ENCODE peak calls at places on chromosomes 4 and X, in six cellular contexts. One of them, this sample, is unnamed.

GRCh38 chrX:7201481-7201880 is 53.5 kb upstream of the PUDP start:
- DNase-seq in kidney tubule cell: no peak
- DNase-seq in effector CD4-positive, alpha-beta T cell: no peak
- DNase-seq in activated CD8-positive, alpha-beta memory T cell treated with anti-CD3 and anti-CD28 coated beads for 1 hour: no peak
- DNase-seq in stimulated activated naive CD4-positive, alpha-beta T cell treated with Interleukin-2 at 50 U/mL for 16 hours: no peak
- DNase-seq in HAP-1: no peak
- DNase-seq in this sample: no peak

GRCh38 chr4:114132830-114133229 is 153.4 kb upstream of the ARSJ start:
- DNase-seq in stimulated activated naive CD4-positive, alpha-beta T cell treated with Interleukin-2 at 50 U/mL for 16 hours: no peak
- DNase-seq in activated CD8-positive, alpha-beta memory T cell treated with anti-CD3 and anti-CD28 coated beads for 1 hour: no peak
- DNase-seq in effector CD4-positive, alpha-beta T cell: no peak
- DNase-seq in HAP-1: no peak
- DNase-seq in kidney tubule cell: peak; percentile 5
- DNase-seq in this sample: no peak

GRCh38 chr4:169225812-169226211 is 44.9 kb downstream of the SH3RF1 start:
- DNase-seq in effector CD4-positive, alpha-beta T cell: no peak
- DNase-seq in kidney tubule cell: peak; percentile 67
- DNase-seq in stimulated activated naive CD4-positive, alpha-beta T cell treated with Interleukin-2 at 50 U/mL for 16 hours: no peak
- DNase-seq in HAP-1: no peak
- DNase-seq in activated CD8-positive, alpha-beta memory T cell treated with anti-CD3 and anti-CD28 coated beads for 1 hour: no peak
- DNase-seq in this sample: no peak

GRCh38 chr4:147830987-147831386 is 99.1 kb downstream of the ARHGAP10 start:
- DNase-seq in kidney tubule cell: peak; percentile 81
- DNase-seq in activated CD8-positive, alpha-beta memory T cell treated with anti-CD3 and anti-CD28 coated beads for 1 hour: no peak
- DNase-seq in HAP-1: no peak
- DNase-seq in effector CD4-positive, alpha-beta T cell: no peak
- DNase-seq in stimulated activated naive CD4-positive, alpha-beta T cell treated with Interleukin-2 at 50 U/mL for 16 hours: no peak
- DNase-seq in this sample: no peak

GRCh38 chrX:56564182-56564885 is 907 bp downstream of the UBQLN2 start:
- DNase-seq in stimulated activated naive CD4-positive, alpha-beta T cell treated with Interleukin-2 at 50 U/mL for 16 hours: peak; percentile 23
- DNase-seq in kidney tubule cell: peak; percentile 85
- DNase-seq in activated CD8-positive, alpha-beta memory T cell treated with anti-CD3 and anti-CD28 coated beads for 1 hour: no peak
- DNase-seq in effector CD4-positive, alpha-beta T cell: no peak
- DNase-seq in HAP-1: peak; percentile 25
- DNase-seq in this sample: no peak

GRCh38 chr4:7196731-7197130 is 4.4 kb downstream of the SORCS2 start:
- DNase-seq in stimulated activated naive CD4-positive, alpha-beta T cell treated with Interleukin-2 at 50 U/mL for 16 hours: no peak
- DNase-seq in HAP-1: no peak
- DNase-seq in kidney tubule cell: no peak
- DNase-seq in activated CD8-positive, alpha-beta memory T cell treated with anti-CD3 and anti-CD28 coated beads for 1 hour: no peak
- DNase-seq in effector CD4-positive, alpha-beta T cell: no peak
- DNase-seq in this sample: no peak

GRCh38 chrX:154068560-154068959 is 29.0 kb downstream of the MECP2 start:
- DNase-seq in stimulated activated naive CD4-positive, alpha-beta T cell treated with Interleukin-2 at 50 U/mL for 16 hours: no peak
- DNase-seq in kidney tubule cell: no peak
- DNase-seq in HAP-1: no peak
- DNase-seq in effector CD4-positive, alpha-beta T cell: no peak
- DNase-seq in activated CD8-positive, alpha-beta memory T cell treated with anti-CD3 and anti-CD28 coated beads for 1 hour: no peak
- DNase-seq in this sample: no peak

GRCh38 chr4:104491826-104492771 is 2.6 kb downstream of the CXXC4 start:
- DNase-seq in stimulated activated naive CD4-positive, alpha-beta T cell treated with Interleukin-2 at 50 U/mL for 16 hours: no peak
- DNase-seq in kidney tubule cell: no peak
- DNase-seq in activated CD8-positive, alpha-beta memory T cell treated with anti-CD3 and anti-CD28 coated beads for 1 hour: no peak
- DNase-seq in HAP-1: peak; percentile 70
- DNase-seq in effector CD4-positive, alpha-beta T cell: no peak
- DNase-seq in this sample: no peak

GRCh38 chr4:74378573-74378972 is 13.6 kb downstream of the EREG start:
- DNase-seq in kidney tubule cell: no peak
- DNase-seq in effector CD4-positive, alpha-beta T cell: no peak
- DNase-seq in HAP-1: no peak
- DNase-seq in stimulated activated naive CD4-positive, alpha-beta T cell treated with Interleukin-2 at 50 U/mL for 16 hours: no peak
- DNase-seq in activated CD8-positive, alpha-beta memory T cell treated with anti-CD3 and anti-CD28 coated beads for 1 hour: no peak
- DNase-seq in this sample: no peak

GRCh38 chr4:32161382-32161781 is 1441.2 kb downstream of the PCDH7 start:
- DNase-seq in kidney tubule cell: peak; percentile 10
- DNase-seq in effector CD4-positive, alpha-beta T cell: no peak
- DNase-seq in activated CD8-positive, alpha-beta memory T cell treated with anti-CD3 and anti-CD28 coated beads for 1 hour: no peak
- DNase-seq in stimulated activated naive CD4-positive, alpha-beta T cell treated with Interleukin-2 at 50 U/mL for 16 hours: no peak
- DNase-seq in HAP-1: no peak
- DNase-seq in this sample: no peak

GRCh38 chr4:143341186-143341755 is 4.6 kb downstream of the GAB1 start:
- DNase-seq in activated CD8-positive, alpha-beta memory T cell treated with anti-CD3 and anti-CD28 coated beads for 1 hour: no peak
- DNase-seq in HAP-1: no peak
- DNase-seq in stimulated activated naive CD4-positive, alpha-beta T cell treated with Interleukin-2 at 50 U/mL for 16 hours: no peak
- DNase-seq in kidney tubule cell: no peak
- DNase-seq in effector CD4-positive, alpha-beta T cell: no peak
- DNase-seq in this sample: no peak

GRCh38 chr4:172982151-172982590 is 186.4 kb upstream of the GALNT7 start:
- DNase-seq in stimulated activated naive CD4-positive, alpha-beta T cell treated with Interleukin-2 at 50 U/mL for 16 hours: no peak
- DNase-seq in HAP-1: peak; percentile 14
- DNase-seq in activated CD8-positive, alpha-beta memory T cell treated with anti-CD3 and anti-CD28 coated beads for 1 hour: no peak
- DNase-seq in kidney tubule cell: peak; percentile 80
- DNase-seq in effector CD4-positive, alpha-beta T cell: no peak
- DNase-seq in this sample: no peak

GRCh38 chr4:66609014-66609413 is 936.3 kb downstream of the CENPC start:
- DNase-seq in stimulated activated naive CD4-positive, alpha-beta T cell treated with Interleukin-2 at 50 U/mL for 16 hours: no peak
- DNase-seq in HAP-1: no peak
- DNase-seq in effector CD4-positive, alpha-beta T cell: no peak
- DNase-seq in activated CD8-positive, alpha-beta memory T cell treated with anti-CD3 and anti-CD28 coated beads for 1 hour: no peak
- DNase-seq in kidney tubule cell: no peak
- DNase-seq in this sample: no peak

GRCh38 chr4:110735691-110736090 is 112.8 kb upstream of the PITX2 start:
- DNase-seq in stimulated activated naive CD4-positive, alpha-beta T cell treated with Interleukin-2 at 50 U/mL for 16 hours: no peak
- DNase-seq in effector CD4-positive, alpha-beta T cell: no peak
- DNase-seq in HAP-1: no peak
- DNase-seq in activated CD8-positive, alpha-beta memory T cell treated with anti-CD3 and anti-CD28 coated beads for 1 hour: no peak
- DNase-seq in kidney tubule cell: peak; percentile 23
- DNase-seq in this sample: no peak

GRCh38 chrX:50333308-50333707 is 128.7 kb downstream of the CCNB3 start:
- DNase-seq in stimulated activated naive CD4-positive, alpha-beta T cell treated with Interleukin-2 at 50 U/mL for 16 hours: no peak
- DNase-seq in activated CD8-positive, alpha-beta memory T cell treated with anti-CD3 and anti-CD28 coated beads for 1 hour: no peak
- DNase-seq in effector CD4-positive, alpha-beta T cell: no peak
- DNase-seq in HAP-1: no peak
- DNase-seq in kidney tubule cell: no peak
- DNase-seq in this sample: no peak

GRCh38 chr4:38728651-38729141 is 54.1 kb downstream of the TLR10 start:
- DNase-seq in kidney tubule cell: peak; percentile 43
- DNase-seq in activated CD8-positive, alpha-beta memory T cell treated with anti-CD3 and anti-CD28 coated beads for 1 hour: no peak
- DNase-seq in stimulated activated naive CD4-positive, alpha-beta T cell treated with Interleukin-2 at 50 U/mL for 16 hours: no peak
- DNase-seq in HAP-1: no peak
- DNase-seq in effector CD4-positive, alpha-beta T cell: no peak
- DNase-seq in this sample: no peak

GRCh38 chrX:48826135-48826875 is at the start of gene ERAS:
- DNase-seq in kidney tubule cell: no peak
- DNase-seq in activated CD8-positive, alpha-beta memory T cell treated with anti-CD3 and anti-CD28 coated beads for 1 hour: no peak
- DNase-seq in HAP-1: no peak
- DNase-seq in stimulated activated naive CD4-positive, alpha-beta T cell treated with Interleukin-2 at 50 U/mL for 16 hours: no peak
- DNase-seq in effector CD4-positive, alpha-beta T cell: no peak
- DNase-seq in this sample: no peak

GRCh38 chr4:130296448-130296847 is 1200.5 kb downstream of the C4orf33 start:
- DNase-seq in effector CD4-positive, alpha-beta T cell: no peak
- DNase-seq in activated CD8-positive, alpha-beta memory T cell treated with anti-CD3 and anti-CD28 coated beads for 1 hour: no peak
- DNase-seq in HAP-1: no peak
- DNase-seq in stimulated activated naive CD4-positive, alpha-beta T cell treated with Interleukin-2 at 50 U/mL for 16 hours: no peak
- DNase-seq in kidney tubule cell: no peak
- DNase-seq in this sample: no peak

GRCh38 chrX:47573334-47574095 is 8.7 kb upstream of the TIMP1 start:
- DNase-seq in HAP-1: no peak
- DNase-seq in effector CD4-positive, alpha-beta T cell: no peak
- DNase-seq in kidney tubule cell: peak; percentile 32
- DNase-seq in stimulated activated naive CD4-positive, alpha-beta T cell treated with Interleukin-2 at 50 U/mL for 16 hours: no peak
- DNase-seq in activated CD8-positive, alpha-beta memory T cell treated with anti-CD3 and anti-CD28 coated beads for 1 hour: no peak
- DNase-seq in this sample: peak; percentile 45

GRCh38 chr4:87451537-87451936 is 29.2 kb downstream of the NUDT9 start:
- DNase-seq in kidney tubule cell: no peak
- DNase-seq in HAP-1: no peak
- DNase-seq in activated CD8-positive, alpha-beta memory T cell treated with anti-CD3 and anti-CD28 coated beads for 1 hour: no peak
- DNase-seq in stimulated activated naive CD4-positive, alpha-beta T cell treated with Interleukin-2 at 50 U/mL for 16 hours: no peak
- DNase-seq in effector CD4-positive, alpha-beta T cell: no peak
- DNase-seq in this sample: no peak

GRCh38 chr4:39047691-39048090 is 14.3 kb upstream of the KLHL5 start:
- DNase-seq in kidney tubule cell: no peak
- DNase-seq in stimulated activated naive CD4-positive, alpha-beta T cell treated with Interleukin-2 at 50 U/mL for 16 hours: no peak
- DNase-seq in HAP-1: no peak
- DNase-seq in activated CD8-positive, alpha-beta memory T cell treated with anti-CD3 and anti-CD28 coated beads for 1 hour: no peak
- DNase-seq in effector CD4-positive, alpha-beta T cell: no peak
- DNase-seq in this sample: no peak

GRCh38 chrX:17737707-17738001 is 361 bp downstream of the SCML1 start:
- DNase-seq in HAP-1: no peak
- DNase-seq in effector CD4-positive, alpha-beta T cell: no peak
- DNase-seq in kidney tubule cell: no peak
- DNase-seq in activated CD8-positive, alpha-beta memory T cell treated with anti-CD3 and anti-CD28 coated beads for 1 hour: no peak
- DNase-seq in stimulated activated naive CD4-positive, alpha-beta T cell treated with Interleukin-2 at 50 U/mL for 16 hours: peak; percentile 3
- DNase-seq in this sample: no peak

GRCh38 chr4:26088433-26088928 is 174.5 kb downstream of the SMIM20 start:
- DNase-seq in HAP-1: no peak
- DNase-seq in kidney tubule cell: peak; percentile 93
- DNase-seq in activated CD8-positive, alpha-beta memory T cell treated with anti-CD3 and anti-CD28 coated beads for 1 hour: no peak
- DNase-seq in stimulated activated naive CD4-positive, alpha-beta T cell treated with Interleukin-2 at 50 U/mL for 16 hours: peak; percentile 19
- DNase-seq in effector CD4-positive, alpha-beta T cell: no peak
- DNase-seq in this sample: no peak

GRCh38 chrX:136954930-136955329 is 74.4 kb upstream of the RBMX start:
- DNase-seq in stimulated activated naive CD4-positive, alpha-beta T cell treated with Interleukin-2 at 50 U/mL for 16 hours: no peak
- DNase-seq in HAP-1: no peak
- DNase-seq in kidney tubule cell: peak; percentile 31
- DNase-seq in activated CD8-positive, alpha-beta memory T cell treated with anti-CD3 and anti-CD28 coated beads for 1 hour: no peak
- DNase-seq in effector CD4-positive, alpha-beta T cell: no peak
- DNase-seq in this sample: no peak

GRCh38 chr4:38190717-38191178 is 230.6 kb downstream of the PTTG2 start:
- DNase-seq in activated CD8-positive, alpha-beta memory T cell treated with anti-CD3 and anti-CD28 coated beads for 1 hour: no peak
- DNase-seq in stimulated activated naive CD4-positive, alpha-beta T cell treated with Interleukin-2 at 50 U/mL for 16 hours: no peak
- DNase-seq in kidney tubule cell: peak; percentile 83
- DNase-seq in HAP-1: no peak
- DNase-seq in effector CD4-positive, alpha-beta T cell: no peak
- DNase-seq in this sample: no peak

GRCh38 chrX:100194073-100194775 is 215.8 kb downstream of the PCDH19 start:
- DNase-seq in effector CD4-positive, alpha-beta T cell: no peak
- DNase-seq in HAP-1: no peak
- DNase-seq in kidney tubule cell: no peak
- DNase-seq in activated CD8-positive, alpha-beta memory T cell treated with anti-CD3 and anti-CD28 coated beads for 1 hour: no peak
- DNase-seq in stimulated activated naive CD4-positive, alpha-beta T cell treated with Interleukin-2 at 50 U/mL for 16 hours: no peak
- DNase-seq in this sample: no peak

GRCh38 chr4:33658971-33659370 is 2585.3 kb downstream of the ARAP2 start:
- DNase-seq in kidney tubule cell: no peak
- DNase-seq in effector CD4-positive, alpha-beta T cell: no peak
- DNase-seq in HAP-1: no peak
- DNase-seq in activated CD8-positive, alpha-beta memory T cell treated with anti-CD3 and anti-CD28 coated beads for 1 hour: no peak
- DNase-seq in stimulated activated naive CD4-positive, alpha-beta T cell treated with Interleukin-2 at 50 U/mL for 16 hours: no peak
- DNase-seq in this sample: no peak

GRCh38 chrX:10156199-10157031 is at the start of gene CLCN4:
- DNase-seq in HAP-1: peak; percentile 80
- DNase-seq in kidney tubule cell: peak; percentile 57
- DNase-seq in stimulated activated naive CD4-positive, alpha-beta T cell treated with Interleukin-2 at 50 U/mL for 16 hours: no peak
- DNase-seq in activated CD8-positive, alpha-beta memory T cell treated with anti-CD3 and anti-CD28 coated beads for 1 hour: no peak
- DNase-seq in effector CD4-positive, alpha-beta T cell: no peak
- DNase-seq in this sample: peak; percentile 65

GRCh38 chrX:104329731-104330130 is 75.0 kb upstream of the ESX1 start:
- DNase-seq in effector CD4-positive, alpha-beta T cell: no peak
- DNase-seq in HAP-1: no peak
- DNase-seq in kidney tubule cell: no peak
- DNase-seq in stimulated activated naive CD4-positive, alpha-beta T cell treated with Interleukin-2 at 50 U/mL for 16 hours: no peak
- DNase-seq in activated CD8-positive, alpha-beta memory T cell treated with anti-CD3 and anti-CD28 coated beads for 1 hour: no peak
- DNase-seq in this sample: no peak

This sample was measured in endothelial cell.